ENCODE peak calls at places on chromosomes 4 and X, in four cellular contexts. One of them, this sample, is unnamed.

GRCh38 chrX:78092296-78092695 is 11.8 kb upstream of the PGK1 start:
- DNase-seq in caudate nucleus: no peak
- DNase-seq in esophagus squamous epithelium: no peak
- DNase-seq in osteoblast: no peak
- DNase-seq in this sample: no peak

GRCh38 chrX:68196939-68197791 is 236.1 kb downstream of the OPHN1 start:
- DNase-seq in caudate nucleus: no peak
- DNase-seq in esophagus squamous epithelium: no peak
- DNase-seq in osteoblast: peak; percentile 58
- DNase-seq in this sample: no peak

GRCh38 chrX:47198026-47198686 is 4.5 kb downstream of the UBA1 start:
- DNase-seq in caudate nucleus: no peak
- DNase-seq in esophagus squamous epithelium: no peak
- DNase-seq in osteoblast: peak; percentile 37
- DNase-seq in this sample: no peak

GRCh38 chr4:73776363-73776762 is 36.0 kb downstream of the CXCL8 start:
- DNase-seq in caudate nucleus: no peak
- DNase-seq in esophagus squamous epithelium: no peak
- DNase-seq in osteoblast: peak; percentile 22
- DNase-seq in this sample: no peak

GRCh38 chr4:141102367-141102766 is 30.9 kb downstream of the RNF150 start:
- DNase-seq in caudate nucleus: no peak
- DNase-seq in esophagus squamous epithelium: no peak
- DNase-seq in osteoblast: peak; percentile 52
- DNase-seq in this sample: no peak

GRCh38 chr4:48909697-48910096 is 3.1 kb upstream of the OCIAD2 start:
- DNase-seq in caudate nucleus: no peak
- DNase-seq in esophagus squamous epithelium: no peak
- DNase-seq in osteoblast: peak; percentile 98
- DNase-seq in this sample: peak; percentile 41

GRCh38 chr4:121147923-121148443 is 16.1 kb downstream of the TNIP3 start:
- DNase-seq in caudate nucleus: no peak
- DNase-seq in esophagus squamous epithelium: no peak
- DNase-seq in osteoblast: no peak
- DNase-seq in this sample: no peak

GRCh38 chr4:153781717-153782416 is 7.0 kb downstream of the SFRP2 start:
- DNase-seq in caudate nucleus: no peak
- DNase-seq in esophagus squamous epithelium: no peak
- DNase-seq in osteoblast: peak; percentile 75
- DNase-seq in this sample: no peak

GRCh38 chr4:23504094-23504493 is 385.8 kb downstream of the PPARGC1A start:
- DNase-seq in caudate nucleus: no peak
- DNase-seq in esophagus squamous epithelium: no peak
- DNase-seq in osteoblast: no peak
- DNase-seq in this sample: no peak

GRCh38 chrX:130173190-130173895 is 1.6 kb downstream of the RAB33A start:
- DNase-seq in caudate nucleus: no peak
- DNase-seq in esophagus squamous epithelium: no peak
- DNase-seq in osteoblast: peak; percentile 96
- DNase-seq in this sample: peak; percentile 18

GRCh38 chr4:78781925-78782324 is 5.8 kb downstream of the BMP2K start:
- DNase-seq in caudate nucleus: no peak
- DNase-seq in esophagus squamous epithelium: no peak
- DNase-seq in osteoblast: no peak
- DNase-seq in this sample: no peak

GRCh38 chr4:1294424-1294823 is 4.7 kb downstream of the MAEA start:
- DNase-seq in caudate nucleus: no peak
- DNase-seq in esophagus squamous epithelium: no peak
- DNase-seq in osteoblast: no peak
- DNase-seq in this sample: no peak

GRCh38 chrX:33277046-33277445 is 65.7 kb upstream of the DMD start:
- DNase-seq in caudate nucleus: no peak
- DNase-seq in esophagus squamous epithelium: no peak
- DNase-seq in osteoblast: no peak
- DNase-seq in this sample: no peak

GRCh38 chr4:96603635-96604034 is 763.7 kb downstream of the PDHA2 start:
- DNase-seq in caudate nucleus: no peak
- DNase-seq in esophagus squamous epithelium: no peak
- DNase-seq in osteoblast: no peak
- DNase-seq in this sample: no peak

GRCh38 chr4:88054909-88055308 is 47.5 kb downstream of the PKD2 start:
- DNase-seq in caudate nucleus: no peak
- DNase-seq in esophagus squamous epithelium: no peak
- DNase-seq in osteoblast: peak; percentile 38
- DNase-seq in this sample: no peak

GRCh38 chrX:133923113-133923512 is 62.3 kb downstream of the GPC3 start:
- DNase-seq in caudate nucleus: no peak
- DNase-seq in esophagus squamous epithelium: no peak
- DNase-seq in osteoblast: no peak
- DNase-seq in this sample: no peak

GRCh38 chr4:15771419-15772058 is 6.6 kb upstream of the CD38 start:
- DNase-seq in caudate nucleus: no peak
- DNase-seq in esophagus squamous epithelium: no peak
- DNase-seq in osteoblast: no peak
- DNase-seq in this sample: no peak

GRCh38 chr4:3786196-3786869 is 20.1 kb downstream of the ADRA2C start:
- DNase-seq in caudate nucleus: peak; percentile 20
- DNase-seq in esophagus squamous epithelium: no peak
- DNase-seq in osteoblast: peak; percentile 83
- DNase-seq in this sample: no peak

GRCh38 chr4:120616041-120616440 is 306.5 kb downstream of the PRDM5 start:
- DNase-seq in caudate nucleus: no peak
- DNase-seq in esophagus squamous epithelium: no peak
- DNase-seq in osteoblast: no peak
- DNase-seq in this sample: no peak

GRCh38 chr4:54525602-54526001 is 132.2 kb upstream of the KIT start:
- DNase-seq in caudate nucleus: no peak
- DNase-seq in esophagus squamous epithelium: no peak
- DNase-seq in osteoblast: peak; percentile 80
- DNase-seq in this sample: no peak

GRCh38 chr4:83556006-83556712 is 20.3 kb downstream of the GPAT3 start:
- DNase-seq in caudate nucleus: no peak
- DNase-seq in esophagus squamous epithelium: no peak
- DNase-seq in osteoblast: no peak
- DNase-seq in this sample: no peak

GRCh38 chr4:36414248-36414647 is 132.8 kb downstream of the DTHD1 start:
- DNase-seq in caudate nucleus: no peak
- DNase-seq in esophagus squamous epithelium: no peak
- DNase-seq in osteoblast: no peak
- DNase-seq in this sample: no peak

GRCh38 chr4:140637836-140638235 is 69.1 kb upstream of the UCP1 start:
- DNase-seq in caudate nucleus: no peak
- DNase-seq in esophagus squamous epithelium: no peak
- DNase-seq in osteoblast: no peak
- DNase-seq in this sample: no peak

GRCh38 chrX:135973025-135973547 is 702 bp downstream of the MMGT1 start:
- DNase-seq in caudate nucleus: peak; percentile 29
- DNase-seq in esophagus squamous epithelium: no peak
- DNase-seq in osteoblast: no peak
- DNase-seq in this sample: no peak

GRCh38 chr4:42655921-42656735 is 777 bp downstream of the ATP8A1 start:
- DNase-seq in caudate nucleus: peak; percentile 76
- DNase-seq in esophagus squamous epithelium: no peak
- DNase-seq in osteoblast: peak; percentile 85
- DNase-seq in this sample: peak; percentile 69

GRCh38 chr4:84895283-84895682 is 71.2 kb downstream of the WDFY3 start:
- DNase-seq in caudate nucleus: no peak
- DNase-seq in esophagus squamous epithelium: no peak
- DNase-seq in osteoblast: no peak
- DNase-seq in this sample: no peak

GRCh38 chr4:33054656-33055055 is 2334.5 kb downstream of the PCDH7 start:
- DNase-seq in caudate nucleus: no peak
- DNase-seq in esophagus squamous epithelium: no peak
- DNase-seq in osteoblast: no peak
- DNase-seq in this sample: no peak

GRCh38 chr4:150570123-150570522 is 11.8 kb upstream of the MAB21L2 start:
- DNase-seq in caudate nucleus: no peak
- DNase-seq in esophagus squamous epithelium: no peak
- DNase-seq in osteoblast: no peak
- DNase-seq in this sample: no peak

GRCh38 chr4:150570862-150571261 is 11.1 kb upstream of the MAB21L2 start:
- DNase-seq in caudate nucleus: no peak
- DNase-seq in esophagus squamous epithelium: no peak
- DNase-seq in osteoblast: no peak
- DNase-seq in this sample: no peak

GRCh38 chr4:150573534-150573933 is 8.4 kb upstream of the MAB21L2 start:
- DNase-seq in caudate nucleus: no peak
- DNase-seq in esophagus squamous epithelium: no peak
- DNase-seq in osteoblast: peak; percentile 25
- DNase-seq in this sample: no peak

GRCh38 chr4:150574678-150575077 is 7.3 kb upstream of the MAB21L2 start:
- DNase-seq in caudate nucleus: no peak
- DNase-seq in esophagus squamous epithelium: no peak
- DNase-seq in osteoblast: no peak
- DNase-seq in this sample: no peak

DNA sequence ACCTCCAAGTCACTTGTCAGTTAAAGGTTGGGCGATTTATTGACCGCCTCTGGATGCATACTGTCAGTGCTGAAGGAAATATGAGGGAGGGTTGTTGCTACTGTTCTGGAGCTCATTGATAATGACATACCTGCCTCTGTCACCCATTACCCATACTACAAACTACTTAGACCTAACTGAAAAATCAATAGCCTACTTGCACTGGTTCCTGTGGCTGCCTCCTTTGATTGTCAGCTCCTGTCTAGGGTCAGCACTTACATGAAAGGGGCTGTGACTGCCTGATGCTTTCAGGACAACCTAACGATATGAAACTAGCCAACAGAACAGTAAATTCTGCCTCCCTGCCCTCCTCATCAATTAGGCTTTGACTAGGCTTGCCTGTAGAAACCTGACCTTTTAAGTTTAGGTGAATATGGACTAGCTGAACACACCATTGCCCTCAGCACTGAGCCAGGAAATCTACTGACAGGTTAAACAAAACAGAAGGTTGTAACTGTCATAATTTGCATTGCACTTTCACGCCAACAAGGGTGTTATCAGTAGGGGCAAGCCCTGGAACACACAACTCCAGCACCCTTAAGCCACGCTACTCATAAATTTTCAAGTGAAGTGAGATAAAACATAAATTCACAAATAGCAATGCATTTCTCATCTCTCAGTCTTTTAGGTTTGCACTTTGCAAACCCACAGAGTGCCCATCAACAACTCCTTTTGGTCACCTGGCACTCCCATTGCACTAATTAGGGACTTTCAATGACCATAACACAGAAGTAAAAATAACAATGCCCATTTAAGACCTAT is 9.0 kb upstream of the MAB21L2 start:
- DNase-seq in caudate nucleus: no peak
- DNase-seq in esophagus squamous epithelium: no peak
- DNase-seq in osteoblast: no peak
- DNase-seq in this sample: no peak
- H3K27ac ChIP-seq in caudate nucleus: no peak overlapping the region
- H3K27ac ChIP-seq in esophagus squamous epithelium: no peak overlapping the region
- H3K27ac ChIP-seq in osteoblast: peak overlapping the region; percentile 24
- H3K27ac ChIP-seq in this sample: no peak overlapping the region

GRCh38 chrX:37786666-37787337 is 6.9 kb downstream of the CYBB start:
- DNase-seq in caudate nucleus: no peak
- DNase-seq in esophagus squamous epithelium: no peak
- DNase-seq in osteoblast: no peak
- DNase-seq in this sample: no peak

GRCh38 chrX:37783284-37783683 is 3.4 kb downstream of the CYBB start:
- DNase-seq in caudate nucleus: no peak
- DNase-seq in esophagus squamous epithelium: no peak
- DNase-seq in osteoblast: no peak
- DNase-seq in this sample: no peak

GRCh38 chrX:37787353-37787869 is 7.6 kb downstream of the CYBB start:
- DNase-seq in caudate nucleus: no peak
- DNase-seq in esophagus squamous epithelium: no peak
- DNase-seq in osteoblast: no peak
- DNase-seq in this sample: no peak

GRCh38 chrX:37781808-37782207 is 1.9 kb downstream of the CYBB start:
- DNase-seq in caudate nucleus: no peak
- DNase-seq in esophagus squamous epithelium: no peak
- DNase-seq in osteoblast: no peak
- DNase-seq in this sample: no peak

GRCh38 chrX:37785569-37785968 is 5.7 kb downstream of the CYBB start:
- DNase-seq in caudate nucleus: no peak
- DNase-seq in esophagus squamous epithelium: no peak
- DNase-seq in osteoblast: no peak
- DNase-seq in this sample: no peak
- H3K27ac ChIP-seq in caudate nucleus: no peak overlapping the region
- H3K27ac ChIP-seq in esophagus squamous epithelium: no peak overlapping the region
- H3K27ac ChIP-seq in osteoblast: no peak overlapping the region
- H3K27ac ChIP-seq in this sample: no peak overlapping the region

GRCh38 chr4:24805566-24805965 is 10.2 kb downstream of the SOD3 start:
- DNase-seq in caudate nucleus: no peak
- DNase-seq in esophagus squamous epithelium: no peak
- DNase-seq in osteoblast: no peak
- DNase-seq in this sample: no peak

GRCh38 chr4:24805036-24805435 is 9.7 kb downstream of the SOD3 start:
- DNase-seq in caudate nucleus: no peak
- DNase-seq in esophagus squamous epithelium: no peak
- DNase-seq in osteoblast: no peak
- DNase-seq in this sample: no peak

GRCh38 chr4:24808261-24808660 is 12.9 kb downstream of the SOD3 start:
- DNase-seq in caudate nucleus: no peak
- DNase-seq in esophagus squamous epithelium: no peak
- DNase-seq in osteoblast: no peak
- DNase-seq in this sample: no peak

GRCh38 chr4:24807611-24808010 is 12.2 kb downstream of the SOD3 start:
- DNase-seq in caudate nucleus: no peak
- DNase-seq in esophagus squamous epithelium: no peak
- DNase-seq in osteoblast: no peak
- DNase-seq in this sample: no peak

DNA sequence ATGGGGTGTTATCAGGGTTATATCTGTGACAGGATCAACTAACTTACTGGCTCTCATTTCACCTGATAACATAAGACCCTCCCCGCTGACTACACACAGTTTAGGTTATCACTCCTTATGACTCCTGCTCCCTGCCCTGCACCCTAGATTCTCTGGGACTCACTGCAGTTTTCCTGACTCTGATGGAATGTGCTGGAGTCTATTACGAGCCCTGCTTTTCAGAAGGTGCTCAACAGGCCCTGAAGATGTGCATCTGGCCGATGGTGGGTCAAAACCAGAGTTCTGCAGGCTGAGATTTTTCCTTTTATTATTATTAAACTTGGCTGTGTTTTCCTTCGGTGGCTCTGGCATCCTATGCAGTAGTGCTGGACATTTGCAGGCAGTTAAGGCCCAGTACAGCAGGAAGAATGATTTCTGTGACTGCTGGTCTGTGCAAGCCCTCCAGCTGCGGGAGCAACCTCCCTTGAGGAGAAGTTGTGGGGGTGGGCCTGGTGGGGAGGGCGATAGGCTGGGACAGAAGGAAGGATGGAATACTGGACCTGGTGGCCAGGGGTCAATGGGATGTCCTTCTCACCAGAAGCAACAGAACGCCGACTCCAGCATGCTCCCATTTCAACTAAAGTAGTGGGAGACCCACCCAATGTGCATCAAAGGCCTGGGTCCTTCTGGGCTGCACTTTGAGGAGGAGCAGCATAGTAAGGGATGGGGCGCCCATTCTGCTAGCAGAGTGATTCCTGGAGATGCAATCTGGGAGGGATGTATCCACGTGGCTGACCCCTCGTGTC is 11.0 kb downstream of the SOD3 start:
- DNase-seq in caudate nucleus: no peak
- DNase-seq in esophagus squamous epithelium: no peak
- DNase-seq in osteoblast: no peak
- DNase-seq in this sample: no peak
- H3K27ac ChIP-seq in caudate nucleus: no peak overlapping the region
- H3K27ac ChIP-seq in esophagus squamous epithelium: no peak overlapping the region
- H3K27ac ChIP-seq in osteoblast: no peak overlapping the region
- H3K27ac ChIP-seq in this sample: no peak overlapping the region

GRCh38 chrX:154595559-154595958 is 10.6 kb downstream of the CTAG1A start:
- DNase-seq in caudate nucleus: no peak
- DNase-seq in esophagus squamous epithelium: no peak
- DNase-seq in osteoblast: no peak
- DNase-seq in this sample: no peak
- H3K27ac ChIP-seq in caudate nucleus: no peak overlapping the region
- H3K27ac ChIP-seq in esophagus squamous epithelium: no peak overlapping the region
- H3K27ac ChIP-seq in osteoblast: no peak overlapping the region
- H3K27ac ChIP-seq in this sample: no peak overlapping the region